ENCODE peak calls at places on chromosomes 2 and 18, in ten cellular contexts. S, R, L, G, X, M, P, C, K and D are unnamed samples.

GRCh38 chr18:77671456-77672167 is 422.0 kb downstream of the GALR1 start:
- DNase-seq in K (no peak), G (no peak), X (no peak), M (peak; percentile 18), R (no peak), P (no peak), L (no peak), C (no peak), S (no peak), D (no peak)

GRCh38 chr18:36481201-36481657 is 183.7 kb downstream of the FHOD3 start:
- DNase-seq in S (no peak), R (no peak), P (no peak), K (no peak), C (no peak), X (no peak), L (no peak), G (no peak), M (no peak), D (no peak)

GRCh38 chr2:229160180-229160579 is 110.9 kb downstream of the PID1 start:
- DNase-seq in R (no peak), S (no peak), L (no peak), G (no peak), X (no peak), K (no peak), C (no peak), P (no peak), M (no peak), D (no peak)

GRCh38 chr2:46053502-46054094 is 243.6 kb upstream of the EPAS1 start:
- DNase-seq in G (no peak), L (no peak), S (no peak), M (no peak), X (no peak), C (no peak), R (no peak), K (no peak), P (no peak), D (no peak)

GRCh38 chr2:66822186-66822585 is 387.3 kb downstream of the MEIS1 start:
- DNase-seq in M (no peak), R (no peak), G (no peak), K (no peak), C (no peak), P (no peak), X (no peak), L (no peak), S (no peak), D (no peak)

GRCh38 chr2:180728928-180729559 is 251.4 kb upstream of the UBE2E3 start:
- DNase-seq in X (no peak), C (no peak), G (no peak), L (peak; percentile 94), P (no peak), M (no peak), S (no peak), R (peak; percentile 67), K (no peak), D (peak; percentile 76)

GRCh38 chr2:61640406-61640805 is 102.2 kb upstream of the XPO1 start:
- DNase-seq in G (no peak), C (no peak), X (no peak), L (no peak), M (no peak), R (no peak), S (no peak), K (no peak), P (no peak), D (no peak)

GRCh38 chr2:26088038-26088643 is 54.3 kb downstream of the RAB10 start:
- DNase-seq in X (no peak), S (no peak), R (no peak), L (peak; percentile 42), M (no peak), G (peak; percentile 10), P (peak; percentile 14), C (no peak), K (peak; percentile 15), D (no peak)

GRCh38 chr2:98911376-98912154 is 24.5 kb downstream of the CRACDL start:
- DNase-seq in C (peak; percentile 19), M (peak; percentile 30), P (no peak), S (no peak), G (no peak), L (peak; percentile 66), X (peak; percentile 35), R (no peak), K (no peak), D (peak; percentile 61)